ENCODE peak calls at places on chromosomes 6 and 20, in four cellular contexts. One of them, this sample, is unnamed.
A peak's percentile ranks its signal among the peaks of the same experiment; 100 is the strongest.

GRCh38 chr20:44706371-44707258 is 8.6 kb upstream of the CCN5 start:
- DNase-seq in hepatocyte: no peak
- DNase-seq in HCT116: no peak
- DNase-seq in neuronal stem cell: no peak
- DNase-seq in this sample: no peak

GRCh38 chr20:18971574-18971973 is 158.0 kb downstream of the SCP2D1 start:
- DNase-seq in HCT116: no peak
- DNase-seq in neuronal stem cell: no peak
- DNase-seq in hepatocyte: no peak
- DNase-seq in this sample: no peak

GRCh38 chr6:163520956-163521355 is 106.4 kb downstream of the QKI start:
- DNase-seq in HCT116: no peak
- DNase-seq in hepatocyte: no peak
- DNase-seq in neuronal stem cell: no peak
- DNase-seq in this sample: peak; percentile 48

GRCh38 chr6:164106345-164106769 is 691.8 kb downstream of the QKI start:
- DNase-seq in hepatocyte: peak; percentile 32
- DNase-seq in HCT116: no peak
- DNase-seq in neuronal stem cell: no peak
- DNase-seq in this sample: peak; percentile 22

GRCh38 chr6:18349350-18349749 is 37.8 kb upstream of the RNF144B start:
- DNase-seq in hepatocyte: no peak
- DNase-seq in neuronal stem cell: no peak
- DNase-seq in HCT116: no peak
- DNase-seq in this sample: no peak

GRCh38 chr6:28003661-28004060 is 46.6 kb downstream of the OR2B6 start:
- DNase-seq in HCT116: no peak
- DNase-seq in neuronal stem cell: no peak
- DNase-seq in hepatocyte: no peak
- DNase-seq in this sample: no peak

GRCh38 chr6:6655805-6656251 is 67.3 kb downstream of the LY86 start:
- DNase-seq in neuronal stem cell: no peak
- DNase-seq in hepatocyte: no peak
- DNase-seq in HCT116: no peak
- DNase-seq in this sample: no peak

GRCh38 chr6:137013738-137014602 is 30.8 kb downstream of the IL20RA start:
- DNase-seq in HCT116: peak; percentile 26
- DNase-seq in hepatocyte: peak; percentile 66
- DNase-seq in neuronal stem cell: no peak
- DNase-seq in this sample: peak; percentile 64

GRCh38 chr20:44068780-44069191 is 118.2 kb downstream of the JPH2 start:
- DNase-seq in HCT116: no peak
- DNase-seq in hepatocyte: no peak
- DNase-seq in neuronal stem cell: no peak
- DNase-seq in this sample: no peak

GRCh38 chr20:4092136-4092479 is 76.8 kb upstream of the RNF24 start:
- DNase-seq in hepatocyte: no peak
- DNase-seq in HCT116: no peak
- DNase-seq in neuronal stem cell: no peak
- DNase-seq in this sample: no peak

GRCh38 chr6:137240168-137240567 is 21.0 kb upstream of the IFNGR1 start:
- DNase-seq in neuronal stem cell: no peak
- DNase-seq in hepatocyte: peak; percentile 53
- DNase-seq in HCT116: no peak
- DNase-seq in this sample: peak; percentile 56

GRCh38 chr20:63500151-63500901 is 1.4 kb upstream of the EEF1A2 start:
- DNase-seq in HCT116: no peak
- DNase-seq in hepatocyte: no peak
- DNase-seq in neuronal stem cell: no peak
- DNase-seq in this sample: no peak

GRCh38 chr6:44512868-44513641 is 125.5 kb downstream of the CDC5L start:
- DNase-seq in neuronal stem cell: no peak
- DNase-seq in HCT116: peak; percentile 12
- DNase-seq in hepatocyte: no peak
- DNase-seq in this sample: peak; percentile 61

GRCh38 chr20:17759449-17759848 is 59.7 kb downstream of the BANF2 start:
- DNase-seq in neuronal stem cell: no peak
- DNase-seq in HCT116: no peak
- DNase-seq in hepatocyte: peak; percentile 24
- DNase-seq in this sample: no peak

GRCh38 chr6:7201732-7202541 is 94.2 kb downstream of the RREB1 start:
- DNase-seq in neuronal stem cell: no peak
- DNase-seq in HCT116: no peak
- DNase-seq in hepatocyte: no peak
- DNase-seq in this sample: no peak

GRCh38 chr6:160177220-160177619 is 55.6 kb downstream of the SLC22A1 start:
- DNase-seq in neuronal stem cell: peak; percentile 44
- DNase-seq in hepatocyte: no peak
- DNase-seq in HCT116: no peak
- DNase-seq in this sample: no peak

GRCh38 chr20:53582574-53583351 is 10.9 kb downstream of the ZNF217 start:
- DNase-seq in hepatocyte: peak; percentile 73
- DNase-seq in neuronal stem cell: no peak
- DNase-seq in HCT116: no peak
- DNase-seq in this sample: peak; percentile 89

GRCh38 chr6:50889492-50889891 is 70.8 kb downstream of the TFAP2B start:
- DNase-seq in neuronal stem cell: no peak
- DNase-seq in HCT116: no peak
- DNase-seq in hepatocyte: no peak
- DNase-seq in this sample: no peak

GRCh38 chr20:11752336-11752735 is 165.4 kb upstream of the BTBD3 start:
- DNase-seq in hepatocyte: no peak
- DNase-seq in HCT116: no peak
- DNase-seq in neuronal stem cell: no peak
- DNase-seq in this sample: no peak

GRCh38 chr6:135938588-135939215 is 87.2 kb downstream of the PDE7B start:
- DNase-seq in hepatocyte: peak; percentile 23
- DNase-seq in neuronal stem cell: no peak
- DNase-seq in HCT116: no peak
- DNase-seq in this sample: peak; percentile 39

GRCh38 chr6:45472383-45472782 is 94.6 kb upstream of the SUPT3H start:
- DNase-seq in hepatocyte: no peak
- DNase-seq in neuronal stem cell: no peak
- DNase-seq in HCT116: no peak
- DNase-seq in this sample: peak; percentile 54

GRCh38 chr20:18712877-18713276 is 100.7 kb upstream of the SCP2D1 start:
- DNase-seq in hepatocyte: no peak
- DNase-seq in neuronal stem cell: peak; percentile 24
- DNase-seq in HCT116: no peak
- DNase-seq in this sample: no peak

GRCh38 chr6:45699663-45700062 is 316.0 kb downstream of the CLIC5 start:
- DNase-seq in HCT116: no peak
- DNase-seq in neuronal stem cell: no peak
- DNase-seq in hepatocyte: no peak
- DNase-seq in this sample: no peak

GRCh38 chr6:116108836-116109235 is 8.2 kb downstream of the NT5DC1 start:
- DNase-seq in HCT116: no peak
- DNase-seq in hepatocyte: no peak
- DNase-seq in neuronal stem cell: no peak
- DNase-seq in this sample: no peak

GRCh38 chr20:24670981-24671380 is 201.6 kb downstream of the SYNDIG1 start:
- DNase-seq in hepatocyte: no peak
- DNase-seq in HCT116: no peak
- DNase-seq in neuronal stem cell: no peak
- DNase-seq in this sample: no peak

GRCh38 chr20:49272654-49273053 is 5.2 kb downstream of the ZNFX1 start:
- DNase-seq in hepatocyte: no peak
- DNase-seq in neuronal stem cell: no peak
- DNase-seq in HCT116: no peak
- DNase-seq in this sample: no peak

GRCh38 chr6:1144842-1145755 is 166.8 kb upstream of the FOXQ1 start:
- DNase-seq in HCT116: no peak
- DNase-seq in neuronal stem cell: no peak
- DNase-seq in hepatocyte: no peak
- DNase-seq in this sample: peak; percentile 32

GRCh38 chr20:10576411-10576810 is 97.4 kb downstream of the JAG1 start:
- DNase-seq in HCT116: no peak
- DNase-seq in hepatocyte: no peak
- DNase-seq in neuronal stem cell: no peak
- DNase-seq in this sample: no peak

GRCh38 chr6:72182337-72183246 is 296.2 kb downstream of the RIMS1 start:
- DNase-seq in HCT116: no peak
- DNase-seq in hepatocyte: peak; percentile 83
- DNase-seq in neuronal stem cell: peak; percentile 58
- DNase-seq in this sample: peak; percentile 40

GRCh38 chr6:27061235-27061993 is 186.1 kb upstream of the PRSS16 start:
- DNase-seq in hepatocyte: no peak
- DNase-seq in neuronal stem cell: no peak
- DNase-seq in HCT116: no peak
- DNase-seq in this sample: no peak

GRCh38 chr6:89254569-89254968 is 37.4 kb upstream of the GABRR1 start:
- DNase-seq in neuronal stem cell: no peak
- DNase-seq in HCT116: no peak
- DNase-seq in hepatocyte: no peak
- DNase-seq in this sample: no peak

GRCh38 chr6:14875678-14876063 is 370.2 kb upstream of the JARID2 start:
- DNase-seq in neuronal stem cell: no peak
- DNase-seq in HCT116: no peak
- DNase-seq in hepatocyte: no peak
- DNase-seq in this sample: no peak

GRCh38 chr6:3026811-3027626 is 27.3 kb downstream of the NQO2 start:
- DNase-seq in HCT116: no peak
- DNase-seq in neuronal stem cell: no peak
- DNase-seq in hepatocyte: no peak
- DNase-seq in this sample: peak; percentile 36

GRCh38 chr6:125201961-125202729 is 48.6 kb downstream of the TPD52L1 start:
- DNase-seq in hepatocyte: peak; percentile 57
- DNase-seq in HCT116: peak; percentile 81
- DNase-seq in neuronal stem cell: no peak
- DNase-seq in this sample: peak; percentile 89

GRCh38 chr6:10407674-10408054 is 7.2 kb downstream of the TFAP2A start:
- DNase-seq in neuronal stem cell: no peak
- DNase-seq in hepatocyte: no peak
- DNase-seq in HCT116: no peak
- DNase-seq in this sample: no peak

GRCh38 chr6:154606457-154606856 is 96.0 kb upstream of the CNKSR3 start:
- DNase-seq in neuronal stem cell: no peak
- DNase-seq in hepatocyte: no peak
- DNase-seq in HCT116: no peak
- DNase-seq in this sample: no peak

GRCh38 chr6:62400521-62401259 is 114.7 kb upstream of the KHDRBS2 start:
- DNase-seq in neuronal stem cell: no peak
- DNase-seq in HCT116: no peak
- DNase-seq in hepatocyte: no peak
- DNase-seq in this sample: no peak

GRCh38 chr20:22437354-22437753 is 147.0 kb downstream of the FOXA2 start:
- DNase-seq in hepatocyte: no peak
- DNase-seq in HCT116: no peak
- DNase-seq in neuronal stem cell: no peak
- DNase-seq in this sample: no peak

GRCh38 chr6:139175389-139175788 is 40.5 kb downstream of the HECA start:
- DNase-seq in HCT116: no peak
- DNase-seq in neuronal stem cell: no peak
- DNase-seq in hepatocyte: no peak
- DNase-seq in this sample: no peak

DNA sequence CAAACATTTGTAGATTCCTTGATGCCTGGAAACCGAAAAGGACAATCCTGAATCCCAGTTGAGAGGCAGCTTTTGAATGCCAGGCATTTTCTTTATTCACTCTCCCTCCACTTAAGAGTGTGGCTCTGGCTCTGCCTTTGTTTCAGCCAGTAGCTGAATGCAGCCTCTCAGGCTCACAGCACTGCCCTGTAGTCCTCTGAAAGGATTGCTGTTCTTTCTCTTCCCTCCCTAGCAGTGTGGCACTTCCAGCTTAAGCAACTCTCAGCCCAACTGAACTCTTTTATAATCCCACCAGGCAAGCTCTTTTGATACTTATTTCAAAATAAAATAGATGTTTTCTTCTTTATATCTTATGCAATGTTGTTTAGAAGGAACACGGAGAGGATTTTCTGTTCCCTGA is 415.6 kb downstream of the GJA1 start:
- DNase-seq in hepatocyte: peak; percentile 56
- DNase-seq in neuronal stem cell: peak; percentile 82
- DNase-seq in HCT116: no peak
- DNase-seq in this sample: no peak
- H2AFZ ChIP-seq in hepatocyte: peak overlapping the region; percentile 15
- H2AFZ ChIP-seq in neuronal stem cell: peak overlapping the region; percentile 27
- H2AFZ ChIP-seq in HCT116: no peak overlapping the region
- H2AFZ ChIP-seq in this sample: peak overlapping the region; percentile 29

GRCh38 chr6:52307900-52308372 is 23.4 kb upstream of the MCM3 start:
- DNase-seq in neuronal stem cell: no peak
- DNase-seq in hepatocyte: no peak
- DNase-seq in HCT116: no peak
- DNase-seq in this sample: no peak
- H2AFZ ChIP-seq in neuronal stem cell: peak overlapping the region; percentile 65
- H2AFZ ChIP-seq in hepatocyte: peak overlapping the region; percentile 47
- H2AFZ ChIP-seq in HCT116: no peak overlapping the region
- H2AFZ ChIP-seq in this sample: no peak overlapping the region

DNA sequence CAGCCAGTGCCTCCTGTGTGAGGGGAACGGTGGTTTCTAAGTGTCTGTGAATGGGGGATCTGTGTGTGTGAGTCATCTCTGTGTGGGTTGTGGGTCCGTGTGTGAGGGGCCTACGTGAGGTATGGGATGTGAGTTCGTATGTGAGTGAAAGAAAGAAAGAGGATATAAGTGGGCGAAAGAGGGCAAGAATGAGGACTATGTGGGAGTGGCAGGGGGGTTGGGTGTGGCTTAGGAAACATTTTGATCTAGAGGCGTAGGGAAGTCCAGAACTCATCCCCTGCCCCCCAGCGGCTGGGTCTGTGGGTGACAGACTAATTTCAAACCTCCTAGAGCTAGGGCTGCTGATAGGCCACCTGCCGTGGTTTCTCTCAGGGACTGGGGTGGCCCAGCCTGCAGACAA is 35.5 kb downstream of the DHX35 start:
- DNase-seq in hepatocyte: no peak
- DNase-seq in neuronal stem cell: no peak
- DNase-seq in HCT116: no peak
- DNase-seq in this sample: peak; percentile 55
- H2AFZ ChIP-seq in hepatocyte: no peak overlapping the region
- H2AFZ ChIP-seq in neuronal stem cell: no peak overlapping the region
- H2AFZ ChIP-seq in HCT116: no peak overlapping the region
- H2AFZ ChIP-seq in this sample: no peak overlapping the region

DNA sequence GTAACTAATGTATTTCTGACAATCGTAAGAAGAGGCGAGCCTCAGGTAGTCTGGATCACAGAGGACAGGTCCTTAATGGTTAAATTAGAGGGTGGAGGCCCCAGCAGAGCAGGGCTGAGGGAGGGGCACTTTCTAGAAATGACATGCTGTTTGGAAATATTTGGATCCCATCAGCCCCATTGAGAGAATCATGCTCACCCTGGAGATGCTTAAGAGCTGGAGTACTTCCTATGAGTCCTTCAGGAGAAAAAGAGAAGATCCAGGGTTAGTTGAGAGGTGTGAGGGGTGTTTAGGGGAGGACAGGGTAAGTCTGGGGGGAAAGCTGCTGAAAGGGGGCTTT is 123.0 kb downstream of the TCP11 start:
- DNase-seq in HCT116: no peak
- DNase-seq in hepatocyte: no peak
- DNase-seq in neuronal stem cell: no peak
- DNase-seq in this sample: no peak
- H2AFZ ChIP-seq in HCT116: no peak overlapping the region
- H2AFZ ChIP-seq in hepatocyte: no peak overlapping the region
- H2AFZ ChIP-seq in neuronal stem cell: no peak overlapping the region
- H2AFZ ChIP-seq in this sample: no peak overlapping the region

GRCh38 chr20:36786663-36787062 is 13.1 kb upstream of the DSN1 start:
- DNase-seq in HCT116: no peak
- DNase-seq in neuronal stem cell: no peak
- DNase-seq in hepatocyte: no peak
- DNase-seq in this sample: no peak
- H2AFZ ChIP-seq in HCT116: no peak overlapping the region
- H2AFZ ChIP-seq in neuronal stem cell: no peak overlapping the region
- H2AFZ ChIP-seq in hepatocyte: no peak overlapping the region
- H2AFZ ChIP-seq in this sample: no peak overlapping the region

GRCh38 chr20:9021699-9022098 is 47.2 kb upstream of the PLCB4 start:
- DNase-seq in hepatocyte: peak; percentile 5
- DNase-seq in HCT116: no peak
- DNase-seq in neuronal stem cell: no peak
- DNase-seq in this sample: peak; percentile 11
- H2AFZ ChIP-seq in hepatocyte: no peak overlapping the region
- H2AFZ ChIP-seq in HCT116: no peak overlapping the region
- H2AFZ ChIP-seq in neuronal stem cell: peak overlapping the region; percentile 61
- H2AFZ ChIP-seq in this sample: no peak overlapping the region

This sample was measured in astrocyte.